ENCODE peak calls at places on chromosomes 13 and 19, in five cellular contexts. One of them, this sample, is unnamed.

GRCh38 chr19:16830679-16831078 is 1.5 kb downstream of the SIN3B start:
- DNase-seq in NCI-H748 treated with DMSO at 0.1 percent for 48 hours: no peak
- DNase-seq in natural killer cell treated with Interleukin-12 subunit alpha and Interleukin-12 subunit beta and Interleukin-15 and Interleukin-18, amount 100 ng/mL, for 72 hours: no peak
- DNase-seq in NCI-H460: no peak
- DNase-seq in cardiac muscle cell: no peak
- DNase-seq in this sample: no peak

GRCh38 chr13:93535256-93535655 is 308.6 kb downstream of the GPC6 start:
- DNase-seq in NCI-H748 treated with DMSO at 0.1 percent for 48 hours: no peak
- DNase-seq in natural killer cell treated with Interleukin-12 subunit alpha and Interleukin-12 subunit beta and Interleukin-15 and Interleukin-18, amount 100 ng/mL, for 72 hours: no peak
- DNase-seq in NCI-H460: no peak
- DNase-seq in cardiac muscle cell: no peak
- DNase-seq in this sample: no peak

GRCh38 chr19:6260912-6261636 is 18.7 kb downstream of the MLLT1 start:
- DNase-seq in NCI-H748 treated with DMSO at 0.1 percent for 48 hours: no peak
- DNase-seq in natural killer cell treated with Interleukin-12 subunit alpha and Interleukin-12 subunit beta and Interleukin-15 and Interleukin-18, amount 100 ng/mL, for 72 hours: no peak
- DNase-seq in NCI-H460: peak; percentile 26
- DNase-seq in cardiac muscle cell: no peak
- DNase-seq in this sample: peak; percentile 71

GRCh38 chr19:15114153-15114540 is 6.9 kb downstream of the SYDE1 start:
- DNase-seq in NCI-H748 treated with DMSO at 0.1 percent for 48 hours: no peak
- DNase-seq in natural killer cell treated with Interleukin-12 subunit alpha and Interleukin-12 subunit beta and Interleukin-15 and Interleukin-18, amount 100 ng/mL, for 72 hours: no peak
- DNase-seq in NCI-H460: no peak
- DNase-seq in cardiac muscle cell: no peak
- DNase-seq in this sample: peak; percentile 21

GRCh38 chr13:44169018-44169909 is 204.4 kb upstream of the SERP2 start:
- DNase-seq in NCI-H748 treated with DMSO at 0.1 percent for 48 hours: no peak
- DNase-seq in natural killer cell treated with Interleukin-12 subunit alpha and Interleukin-12 subunit beta and Interleukin-15 and Interleukin-18, amount 100 ng/mL, for 72 hours: no peak
- DNase-seq in NCI-H460: no peak
- DNase-seq in cardiac muscle cell: peak; percentile 23
- DNase-seq in this sample: no peak

GRCh38 chr19:20247016-20247683 is 80.1 kb downstream of the ZNF486 start:
- DNase-seq in NCI-H748 treated with DMSO at 0.1 percent for 48 hours: peak; percentile 10
- DNase-seq in natural killer cell treated with Interleukin-12 subunit alpha and Interleukin-12 subunit beta and Interleukin-15 and Interleukin-18, amount 100 ng/mL, for 72 hours: no peak
- DNase-seq in NCI-H460: no peak
- DNase-seq in cardiac muscle cell: peak; percentile 59
- DNase-seq in this sample: peak; percentile 27

GRCh38 chr13:113145496-113145895 is 13.0 kb upstream of the PROZ start:
- DNase-seq in NCI-H748 treated with DMSO at 0.1 percent for 48 hours: no peak
- DNase-seq in natural killer cell treated with Interleukin-12 subunit alpha and Interleukin-12 subunit beta and Interleukin-15 and Interleukin-18, amount 100 ng/mL, for 72 hours: no peak
- DNase-seq in NCI-H460: no peak
- DNase-seq in cardiac muscle cell: no peak
- DNase-seq in this sample: no peak

GRCh38 chr13:67230774-67231480 is 791 bp upstream of the PCDH9 start:
- DNase-seq in NCI-H748 treated with DMSO at 0.1 percent for 48 hours: peak; percentile 84
- DNase-seq in natural killer cell treated with Interleukin-12 subunit alpha and Interleukin-12 subunit beta and Interleukin-15 and Interleukin-18, amount 100 ng/mL, for 72 hours: peak; percentile 65
- DNase-seq in NCI-H460: peak; percentile 23
- DNase-seq in cardiac muscle cell: peak; percentile 88
- DNase-seq in this sample: peak; percentile 62

GRCh38 chr13:101473458-101473857 is 21.0 kb downstream of the ITGBL1 start:
- DNase-seq in NCI-H748 treated with DMSO at 0.1 percent for 48 hours: no peak
- DNase-seq in natural killer cell treated with Interleukin-12 subunit alpha and Interleukin-12 subunit beta and Interleukin-15 and Interleukin-18, amount 100 ng/mL, for 72 hours: no peak
- DNase-seq in NCI-H460: no peak
- DNase-seq in cardiac muscle cell: no peak
- DNase-seq in this sample: peak; percentile 38

GRCh38 chr19:5818594-5818993 is 13.7 kb downstream of the NRTN start:
- DNase-seq in NCI-H748 treated with DMSO at 0.1 percent for 48 hours: no peak
- DNase-seq in natural killer cell treated with Interleukin-12 subunit alpha and Interleukin-12 subunit beta and Interleukin-15 and Interleukin-18, amount 100 ng/mL, for 72 hours: no peak
- DNase-seq in NCI-H460: no peak
- DNase-seq in cardiac muscle cell: no peak
- DNase-seq in this sample: no peak

GRCh38 chr19:41903161-41903953 is 20.4 kb downstream of the ARHGEF1 start:
- DNase-seq in NCI-H748 treated with DMSO at 0.1 percent for 48 hours: no peak
- DNase-seq in natural killer cell treated with Interleukin-12 subunit alpha and Interleukin-12 subunit beta and Interleukin-15 and Interleukin-18, amount 100 ng/mL, for 72 hours: no peak
- DNase-seq in NCI-H460: no peak
- DNase-seq in cardiac muscle cell: no peak
- DNase-seq in this sample: no peak

This sample was measured in dermis blood vessel endothelial cell.